ENCODE peak calls at places on chromosome 7, in eight cellular contexts. U, H, T, I, O, E, S and J are unnamed samples.

GRCh38 chr7:132161231-132161915 is 414.9 kb downstream of the PLXNA4 start:
- DNase-seq in E (no peak), T (no peak), U (peak; percentile 73), I (no peak), O (no peak), H (peak; percentile 68), S (no peak), J (no peak)

GRCh38 chr7:141158562-141158961 is 84.7 kb downstream of the TMEM178B start:
- DNase-seq in O (peak; percentile 68), S (no peak), U (no peak), E (no peak), I (no peak), T (no peak), H (no peak), J (no peak)

GRCh38 chr7:45446195-45446944 is 127.8 kb upstream of the ADCY1 start:
- DNase-seq in T (no peak), I (no peak), U (no peak), S (no peak), H (no peak), O (no peak), E (no peak), J (no peak)

GRCh38 chr7:50369408-50370026 is 65.0 kb downstream of the IKZF1 start:
- DNase-seq in O (peak; percentile 59), T (no peak), S (no peak), U (no peak), E (no peak), H (no peak), I (no peak), J (no peak)

GRCh38 chr7:27031289-27032172 is 64.3 kb downstream of the HOXA1 start:
- DNase-seq in O (no peak), U (no peak), T (no peak), S (no peak), I (no peak), H (no peak), E (no peak), J (no peak)

GRCh38 chr7:90303241-90303640 is 17.9 kb downstream of the FAM237B start:
- DNase-seq in I (no peak), H (no peak), O (no peak), T (no peak), S (no peak), E (no peak), U (no peak), J (no peak)

GRCh38 chr7:36283711-36284130 is 105.9 kb upstream of the ANLN start:
- DNase-seq in U (peak; percentile 43), O (no peak), E (no peak), I (no peak), S (no peak), H (peak; percentile 75), T (no peak), J (no peak)

GRCh38 chr7:20301311-20301939 is 29.3 kb upstream of the ITGB8 start:
- DNase-seq in E (no peak), U (no peak), O (peak; percentile 10), H (no peak), T (no peak), I (no peak), S (no peak), J (no peak)

GRCh38 chr7:143373255-143373794 is 7.8 kb upstream of the ZYX start:
- DNase-seq in S (no peak), O (no peak), H (no peak), T (no peak), E (no peak), I (no peak), U (no peak), J (no peak)

GRCh38 chr7:157663061-157663863 is 326.5 kb downstream of the DNAJB6 start:
- DNase-seq in S (no peak), U (no peak), T (no peak), E (no peak), O (no peak), I (peak; percentile 39), H (peak; percentile 77), J (peak; percentile 52)

GRCh38 chr7:55571534-55572377 is 546 bp downstream of the VOPP1 start:
- DNase-seq in H (peak; percentile 92), U (peak; percentile 71), S (no peak), T (peak; percentile 41), E (peak; percentile 56), O (peak; percentile 45), I (peak; percentile 77), J (peak; percentile 71)

GRCh38 chr7:134613623-134614347 is 32.9 kb upstream of the BPGM start:
- DNase-seq in E (no peak), H (no peak), O (peak; percentile 86), S (no peak), I (no peak), U (no peak), T (no peak), J (no peak)

GRCh38 chr7:68776326-68776725 is 821.9 kb upstream of the AUTS2 start:
- DNase-seq in T (no peak), H (no peak), E (no peak), O (no peak), S (no peak), I (no peak), U (no peak), J (no peak)

GRCh38 chr7:75572814-75573213 is 80.7 kb downstream of the SPDYE5 start:
- DNase-seq in S (no peak), O (no peak), T (no peak), I (no peak), E (no peak), U (no peak), H (no peak), J (no peak)

GRCh38 chr7:2811476-2812118 is 32.5 kb downstream of the GNA12 start:
- DNase-seq in E (no peak), S (peak; percentile 49), I (no peak), O (no peak), U (no peak), H (no peak), T (peak; percentile 52), J (peak; percentile 63)

GRCh38 chr7:15459018-15459621 is 102.7 kb downstream of the AGMO start:
- DNase-seq in T (no peak), O (no peak), H (no peak), E (no peak), I (no peak), U (no peak), S (no peak), J (no peak)

GRCh38 chr7:159198016-159198724 is 53.5 kb upstream of the VIPR2 start:
- DNase-seq in S (no peak), U (no peak), I (no peak), E (no peak), H (no peak), T (no peak), O (no peak), J (no peak)

GRCh38 chr7:7681191-7681935 is 37.0 kb downstream of the RPA3 start:
- DNase-seq in H (no peak), I (no peak), T (peak; percentile 57), S (no peak), O (peak; percentile 58), E (peak; percentile 56), U (no peak), J (no peak)

GRCh38 chr7:140829720-140830119 is 95.0 kb downstream of the BRAF start:
- DNase-seq in H (no peak), S (no peak), E (no peak), U (no peak), T (no peak), I (no peak), O (no peak), J (no peak)

GRCh38 chr7:100247152-100247757 is 27.5 kb downstream of the PVRIG start:
- DNase-seq in H (no peak), U (peak; percentile 28), T (no peak), O (peak; percentile 97), S (peak; percentile 64), E (no peak), I (no peak), J (peak; percentile 46)

GRCh38 chr7:154777023-154777422 is 225.9 kb downstream of the PAXIP1 start:
- DNase-seq in O (peak; percentile 16), E (no peak), S (no peak), U (no peak), I (peak; percentile 17), H (no peak), T (no peak), J (no peak)
- TF ChIP-seq CTCF in O (no peak), E (no peak), S (no peak), U (no peak), I (no peak), H (no peak), T (no peak), J (no peak)

DNA sequence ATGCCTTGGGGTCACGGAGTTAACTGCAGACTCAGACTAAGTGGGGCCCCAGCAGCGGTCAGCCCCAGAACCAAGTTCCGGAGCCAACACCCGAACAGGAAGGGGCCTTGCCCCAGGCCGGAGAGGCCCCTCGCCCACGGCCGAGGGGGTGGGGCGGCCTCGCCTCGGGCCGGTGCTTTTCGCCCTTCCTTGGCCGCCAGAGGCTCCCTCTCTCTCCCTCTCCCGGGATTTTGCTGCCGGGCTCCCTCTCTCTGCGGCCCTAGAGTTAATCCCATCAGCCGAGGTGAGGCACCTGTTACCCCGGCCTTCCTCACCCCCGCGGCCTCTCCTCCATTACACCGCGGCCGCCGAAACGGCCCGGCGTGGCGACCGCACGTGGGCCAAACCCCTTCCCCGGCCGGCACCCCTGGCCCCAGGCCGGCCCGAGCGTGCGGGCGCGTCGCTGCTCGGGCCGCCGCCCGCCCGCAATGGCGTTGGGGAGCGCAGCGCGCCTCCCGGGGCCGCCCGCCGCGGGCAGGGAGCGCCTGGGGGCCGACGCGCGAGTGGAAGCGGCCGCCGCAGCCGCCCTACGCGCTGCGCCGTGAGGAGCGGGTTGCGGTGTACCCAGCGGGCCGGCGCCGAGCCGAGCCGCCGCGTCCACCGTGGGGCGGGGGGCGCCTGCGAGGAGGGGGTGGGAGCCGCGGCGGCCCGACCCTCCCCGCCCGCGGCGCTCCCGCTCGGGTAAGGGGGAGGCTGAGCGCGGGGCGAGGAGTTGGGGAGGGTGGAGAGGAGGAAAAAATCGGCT is at the start of gene PPP1R9A:
- DNase-seq in S (no peak), T (peak; percentile 27), E (peak; percentile 69), I (no peak), U (peak; percentile 58), O (peak; percentile 78), H (peak; percentile 87), J (peak; percentile 46)
- TF ChIP-seq POLR2A in S (no peak), T (peak; percentile 29), E (peak; percentile 44), I (no peak), U (no peak), O (peak; percentile 29), H (peak; percentile 28), J (no peak)

DNA sequence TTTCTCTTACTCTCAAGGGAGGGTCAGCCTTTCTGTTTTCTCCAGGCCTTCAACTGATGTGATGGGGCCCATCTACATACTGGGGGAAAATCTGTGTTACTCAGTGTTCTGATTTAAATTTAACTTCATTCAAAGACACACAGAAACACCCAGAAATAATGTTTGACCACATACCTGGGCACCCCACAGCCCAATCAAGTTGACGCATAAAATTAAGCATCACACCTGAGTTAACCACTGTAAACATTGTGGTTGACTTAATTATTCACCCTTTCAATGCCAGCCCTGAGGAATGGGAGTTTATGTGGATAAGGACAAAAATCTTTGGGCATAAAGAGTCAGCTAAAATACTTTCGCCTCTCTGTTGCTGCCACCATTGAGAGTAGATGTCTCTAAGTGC is 10.0 kb upstream of the CHN2 start:
- DNase-seq in E (no peak), U (no peak), H (no peak), I (no peak), O (no peak), T (no peak), S (no peak), J (no peak)
- TF ChIP-seq CTCF in E (no peak), U (no peak), H (no peak), I (no peak), O (no peak), T (no peak), S (no peak), J (no peak)

DNA sequence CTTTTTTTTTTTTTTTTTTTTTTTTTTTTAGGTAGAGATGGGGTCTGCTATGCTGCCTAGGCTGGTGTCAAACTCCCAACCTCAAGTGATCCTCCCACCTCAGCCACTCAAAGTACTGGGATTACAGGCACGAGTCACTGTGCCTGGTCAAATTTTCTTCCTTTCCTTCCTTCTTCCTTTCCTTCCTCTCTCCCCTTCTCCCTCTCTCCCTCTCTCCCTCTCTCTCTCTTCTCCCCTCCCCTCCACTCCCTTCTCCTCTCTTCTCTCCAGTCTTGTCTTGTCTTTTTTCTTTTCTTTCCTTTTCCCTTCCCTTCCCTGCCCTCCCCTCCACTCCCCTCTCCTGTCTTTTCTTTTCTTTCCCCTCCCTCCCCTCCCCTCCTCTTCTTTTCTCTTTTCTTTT is 7.2 kb upstream of the MLXIPL start:
- DNase-seq in E (no peak), U (no peak), T (no peak), H (no peak), I (no peak), O (no peak), S (no peak), J (no peak)
- TF ChIP-seq POLR2A in E (no peak), U (no peak), T (no peak), H (no peak), I (no peak), O (no peak), S (no peak), J (no peak)